ENCODE peak calls at places on chromosomes 2 and 18, in eight cellular contexts. One of them, this sample, is unnamed.

GRCh38 chr18:58528011-58528367 is 100.9 kb downstream of the ALPK2 start:
- DNase-seq in head of caudate nucleus: no peak
- DNase-seq in activated naive CD8-positive, alpha-beta T cell treated with anti-CD3 and anti-CD28 coated beads, Interleukin-2, amount 50 U/mL, for 16 hours: no peak
- DNase-seq in mesenteric fat pad: no peak
- DNase-seq in retina: no peak
- DNase-seq in activated CD8-positive, alpha-beta memory T cell treated with anti-CD3 and anti-CD28 coated beads, Interleukin-2, amount 50 U/mL, for 4 hours: no peak
- DNase-seq in Caki2: peak
- DNase-seq in foreskin fibroblast: no peak
- DNase-seq in this sample: no peak

GRCh38 chr2:177419274-177419673 is 26.7 kb downstream of the AGPS start:
- DNase-seq in head of caudate nucleus: no peak
- DNase-seq in activated naive CD8-positive, alpha-beta T cell treated with anti-CD3 and anti-CD28 coated beads, Interleukin-2, amount 50 U/mL, for 16 hours: no peak
- DNase-seq in mesenteric fat pad: no peak
- DNase-seq in retina: no peak
- DNase-seq in activated CD8-positive, alpha-beta memory T cell treated with anti-CD3 and anti-CD28 coated beads, Interleukin-2, amount 50 U/mL, for 4 hours: no peak
- DNase-seq in Caki2: no peak
- DNase-seq in foreskin fibroblast: no peak
- DNase-seq in this sample: no peak

GRCh38 chr2:190948671-190949070 is 65.3 kb downstream of the STAT1 start:
- DNase-seq in head of caudate nucleus: no peak
- DNase-seq in activated naive CD8-positive, alpha-beta T cell treated with anti-CD3 and anti-CD28 coated beads, Interleukin-2, amount 50 U/mL, for 16 hours: no peak
- DNase-seq in mesenteric fat pad: no peak
- DNase-seq in retina: no peak
- DNase-seq in activated CD8-positive, alpha-beta memory T cell treated with anti-CD3 and anti-CD28 coated beads, Interleukin-2, amount 50 U/mL, for 4 hours: no peak
- DNase-seq in Caki2: peak
- DNase-seq in foreskin fibroblast: no peak
- DNase-seq in this sample: no peak

GRCh38 chr18:77857926-77858325 is 608.3 kb downstream of the GALR1 start:
- DNase-seq in head of caudate nucleus: no peak
- DNase-seq in activated naive CD8-positive, alpha-beta T cell treated with anti-CD3 and anti-CD28 coated beads, Interleukin-2, amount 50 U/mL, for 16 hours: no peak
- DNase-seq in mesenteric fat pad: no peak
- DNase-seq in retina: peak
- DNase-seq in activated CD8-positive, alpha-beta memory T cell treated with anti-CD3 and anti-CD28 coated beads, Interleukin-2, amount 50 U/mL, for 4 hours: no peak
- DNase-seq in Caki2: no peak
- DNase-seq in foreskin fibroblast: no peak
- DNase-seq in this sample: no peak

GRCh38 chr18:36496022-36496421 is 198.5 kb downstream of the FHOD3 start:
- DNase-seq in head of caudate nucleus: no peak
- DNase-seq in activated naive CD8-positive, alpha-beta T cell treated with anti-CD3 and anti-CD28 coated beads, Interleukin-2, amount 50 U/mL, for 16 hours: no peak
- DNase-seq in mesenteric fat pad: no peak
- DNase-seq in retina: no peak
- DNase-seq in activated CD8-positive, alpha-beta memory T cell treated with anti-CD3 and anti-CD28 coated beads, Interleukin-2, amount 50 U/mL, for 4 hours: no peak
- DNase-seq in Caki2: no peak
- DNase-seq in foreskin fibroblast: no peak
- DNase-seq in this sample: no peak

GRCh38 chr18:23943104-23943503 is 71.5 kb upstream of the TTC39C start:
- DNase-seq in head of caudate nucleus: no peak
- DNase-seq in activated naive CD8-positive, alpha-beta T cell treated with anti-CD3 and anti-CD28 coated beads, Interleukin-2, amount 50 U/mL, for 16 hours: peak
- DNase-seq in mesenteric fat pad: no peak
- DNase-seq in retina: no peak
- DNase-seq in activated CD8-positive, alpha-beta memory T cell treated with anti-CD3 and anti-CD28 coated beads, Interleukin-2, amount 50 U/mL, for 4 hours: no peak
- DNase-seq in Caki2: no peak
- DNase-seq in foreskin fibroblast: no peak
- DNase-seq in this sample: no peak

GRCh38 chr18:62434798-62435197 is 88.0 kb upstream of the ZCCHC2 start:
- DNase-seq in head of caudate nucleus: no peak
- DNase-seq in activated naive CD8-positive, alpha-beta T cell treated with anti-CD3 and anti-CD28 coated beads, Interleukin-2, amount 50 U/mL, for 16 hours: no peak
- DNase-seq in mesenteric fat pad: no peak
- DNase-seq in retina: no peak
- DNase-seq in activated CD8-positive, alpha-beta memory T cell treated with anti-CD3 and anti-CD28 coated beads, Interleukin-2, amount 50 U/mL, for 4 hours: no peak
- DNase-seq in Caki2: no peak
- DNase-seq in foreskin fibroblast: peak
- DNase-seq in this sample: no peak

GRCh38 chr2:207311316-207312005 is 145.7 kb upstream of the KLF7 start:
- DNase-seq in head of caudate nucleus: peak
- DNase-seq in activated naive CD8-positive, alpha-beta T cell treated with anti-CD3 and anti-CD28 coated beads, Interleukin-2, amount 50 U/mL, for 16 hours: no peak
- DNase-seq in mesenteric fat pad: no peak
- DNase-seq in retina: no peak
- DNase-seq in activated CD8-positive, alpha-beta memory T cell treated with anti-CD3 and anti-CD28 coated beads, Interleukin-2, amount 50 U/mL, for 4 hours: no peak
- DNase-seq in Caki2: peak
- DNase-seq in foreskin fibroblast: peak
- DNase-seq in this sample: peak

GRCh38 chr18:52459890-52460289 is 119.9 kb downstream of the DCC start:
- DNase-seq in head of caudate nucleus: no peak
- DNase-seq in activated naive CD8-positive, alpha-beta T cell treated with anti-CD3 and anti-CD28 coated beads, Interleukin-2, amount 50 U/mL, for 16 hours: no peak
- DNase-seq in mesenteric fat pad: no peak
- DNase-seq in retina: no peak
- DNase-seq in activated CD8-positive, alpha-beta memory T cell treated with anti-CD3 and anti-CD28 coated beads, Interleukin-2, amount 50 U/mL, for 4 hours: no peak
- DNase-seq in Caki2: no peak
- DNase-seq in foreskin fibroblast: no peak
- DNase-seq in this sample: no peak

GRCh38 chr2:15159751-15160177 is 401.4 kb downstream of the NBAS start:
- DNase-seq in head of caudate nucleus: peak
- DNase-seq in activated naive CD8-positive, alpha-beta T cell treated with anti-CD3 and anti-CD28 coated beads, Interleukin-2, amount 50 U/mL, for 16 hours: no peak
- DNase-seq in mesenteric fat pad: no peak
- DNase-seq in retina: peak
- DNase-seq in activated CD8-positive, alpha-beta memory T cell treated with anti-CD3 and anti-CD28 coated beads, Interleukin-2, amount 50 U/mL, for 4 hours: no peak
- DNase-seq in Caki2: peak
- DNase-seq in foreskin fibroblast: peak
- DNase-seq in this sample: peak

GRCh38 chr2:190408538-190409271 is 550 bp downstream of the MFSD6 start:
- DNase-seq in head of caudate nucleus: peak
- DNase-seq in activated naive CD8-positive, alpha-beta T cell treated with anti-CD3 and anti-CD28 coated beads, Interleukin-2, amount 50 U/mL, for 16 hours: peak
- DNase-seq in mesenteric fat pad: no peak
- DNase-seq in retina: peak
- DNase-seq in activated CD8-positive, alpha-beta memory T cell treated with anti-CD3 and anti-CD28 coated beads, Interleukin-2, amount 50 U/mL, for 4 hours: peak
- DNase-seq in Caki2: peak
- DNase-seq in foreskin fibroblast: no peak
- DNase-seq in this sample: peak

GRCh38 chr2:238595750-238596570 is 169.2 kb downstream of the ASB1 start:
- DNase-seq in head of caudate nucleus: peak
- DNase-seq in activated naive CD8-positive, alpha-beta T cell treated with anti-CD3 and anti-CD28 coated beads, Interleukin-2, amount 50 U/mL, for 16 hours: no peak
- DNase-seq in mesenteric fat pad: peak
- DNase-seq in retina: no peak
- DNase-seq in activated CD8-positive, alpha-beta memory T cell treated with anti-CD3 and anti-CD28 coated beads, Interleukin-2, amount 50 U/mL, for 4 hours: no peak
- DNase-seq in Caki2: no peak
- DNase-seq in foreskin fibroblast: no peak
- DNase-seq in this sample: no peak

GRCh38 chr2:168466190-168466737 is 10.2 kb downstream of the CERS6 start:
- DNase-seq in head of caudate nucleus: no peak
- DNase-seq in activated naive CD8-positive, alpha-beta T cell treated with anti-CD3 and anti-CD28 coated beads, Interleukin-2, amount 50 U/mL, for 16 hours: no peak
- DNase-seq in mesenteric fat pad: no peak
- DNase-seq in retina: no peak
- DNase-seq in activated CD8-positive, alpha-beta memory T cell treated with anti-CD3 and anti-CD28 coated beads, Interleukin-2, amount 50 U/mL, for 4 hours: no peak
- DNase-seq in Caki2: no peak
- DNase-seq in foreskin fibroblast: no peak
- DNase-seq in this sample: no peak

GRCh38 chr18:24341361-24341760 is 56.3 kb downstream of the OSBPL1A start:
- DNase-seq in head of caudate nucleus: no peak
- DNase-seq in activated naive CD8-positive, alpha-beta T cell treated with anti-CD3 and anti-CD28 coated beads, Interleukin-2, amount 50 U/mL, for 16 hours: no peak
- DNase-seq in mesenteric fat pad: no peak
- DNase-seq in retina: no peak
- DNase-seq in activated CD8-positive, alpha-beta memory T cell treated with anti-CD3 and anti-CD28 coated beads, Interleukin-2, amount 50 U/mL, for 4 hours: no peak
- DNase-seq in Caki2: no peak
- DNase-seq in foreskin fibroblast: no peak
- DNase-seq in this sample: no peak

GRCh38 chr2:120134263-120134662 is 88.9 kb downstream of the TMEM185B start:
- DNase-seq in head of caudate nucleus: no peak
- DNase-seq in activated naive CD8-positive, alpha-beta T cell treated with anti-CD3 and anti-CD28 coated beads, Interleukin-2, amount 50 U/mL, for 16 hours: no peak
- DNase-seq in mesenteric fat pad: no peak
- DNase-seq in retina: no peak
- DNase-seq in activated CD8-positive, alpha-beta memory T cell treated with anti-CD3 and anti-CD28 coated beads, Interleukin-2, amount 50 U/mL, for 4 hours: no peak
- DNase-seq in Caki2: no peak
- DNase-seq in foreskin fibroblast: peak
- DNase-seq in this sample: no peak

GRCh38 chr2:164746713-164747112 is 94.9 kb downstream of the COBLL1 start:
- DNase-seq in head of caudate nucleus: no peak
- DNase-seq in activated naive CD8-positive, alpha-beta T cell treated with anti-CD3 and anti-CD28 coated beads, Interleukin-2, amount 50 U/mL, for 16 hours: no peak
- DNase-seq in mesenteric fat pad: no peak
- DNase-seq in retina: no peak
- DNase-seq in activated CD8-positive, alpha-beta memory T cell treated with anti-CD3 and anti-CD28 coated beads, Interleukin-2, amount 50 U/mL, for 4 hours: no peak
- DNase-seq in Caki2: peak
- DNase-seq in foreskin fibroblast: no peak
- DNase-seq in this sample: no peak

GRCh38 chr2:197145471-197146056 is 165.0 kb downstream of the ANKRD44 start:
- DNase-seq in head of caudate nucleus: no peak
- DNase-seq in activated naive CD8-positive, alpha-beta T cell treated with anti-CD3 and anti-CD28 coated beads, Interleukin-2, amount 50 U/mL, for 16 hours: no peak
- DNase-seq in mesenteric fat pad: no peak
- DNase-seq in retina: no peak
- DNase-seq in activated CD8-positive, alpha-beta memory T cell treated with anti-CD3 and anti-CD28 coated beads, Interleukin-2, amount 50 U/mL, for 4 hours: no peak
- DNase-seq in Caki2: no peak
- DNase-seq in foreskin fibroblast: no peak
- DNase-seq in this sample: no peak

GRCh38 chr2:56099967-56100366 is 83.8 kb upstream of the CCDC85A start:
- DNase-seq in head of caudate nucleus: no peak
- DNase-seq in activated naive CD8-positive, alpha-beta T cell treated with anti-CD3 and anti-CD28 coated beads, Interleukin-2, amount 50 U/mL, for 16 hours: no peak
- DNase-seq in mesenteric fat pad: no peak
- DNase-seq in retina: no peak
- DNase-seq in activated CD8-positive, alpha-beta memory T cell treated with anti-CD3 and anti-CD28 coated beads, Interleukin-2, amount 50 U/mL, for 4 hours: no peak
- DNase-seq in Caki2: no peak
- DNase-seq in foreskin fibroblast: no peak
- DNase-seq in this sample: no peak

GRCh38 chr2:85583667-85584353 is 421 bp upstream of the VAMP5 start:
- DNase-seq in head of caudate nucleus: no peak
- DNase-seq in activated naive CD8-positive, alpha-beta T cell treated with anti-CD3 and anti-CD28 coated beads, Interleukin-2, amount 50 U/mL, for 16 hours: no peak
- DNase-seq in mesenteric fat pad: no peak
- DNase-seq in retina: no peak
- DNase-seq in activated CD8-positive, alpha-beta memory T cell treated with anti-CD3 and anti-CD28 coated beads, Interleukin-2, amount 50 U/mL, for 4 hours: no peak
- DNase-seq in Caki2: no peak
- DNase-seq in foreskin fibroblast: no peak
- DNase-seq in this sample: no peak

GRCh38 chr2:181161615-181162014 is 181.2 kb downstream of the UBE2E3 start:
- DNase-seq in head of caudate nucleus: no peak
- DNase-seq in activated naive CD8-positive, alpha-beta T cell treated with anti-CD3 and anti-CD28 coated beads, Interleukin-2, amount 50 U/mL, for 16 hours: no peak
- DNase-seq in mesenteric fat pad: no peak
- DNase-seq in retina: no peak
- DNase-seq in activated CD8-positive, alpha-beta memory T cell treated with anti-CD3 and anti-CD28 coated beads, Interleukin-2, amount 50 U/mL, for 4 hours: no peak
- DNase-seq in Caki2: no peak
- DNase-seq in foreskin fibroblast: no peak
- DNase-seq in this sample: no peak

GRCh38 chr2:155310589-155310988 is 612.1 kb downstream of the KCNJ3 start:
- DNase-seq in head of caudate nucleus: no peak
- DNase-seq in activated naive CD8-positive, alpha-beta T cell treated with anti-CD3 and anti-CD28 coated beads, Interleukin-2, amount 50 U/mL, for 16 hours: no peak
- DNase-seq in mesenteric fat pad: no peak
- DNase-seq in retina: no peak
- DNase-seq in activated CD8-positive, alpha-beta memory T cell treated with anti-CD3 and anti-CD28 coated beads, Interleukin-2, amount 50 U/mL, for 4 hours: no peak
- DNase-seq in Caki2: no peak
- DNase-seq in foreskin fibroblast: no peak
- DNase-seq in this sample: peak

GRCh38 chr2:106076941-106077340 is 117.2 kb downstream of the UXS1 start:
- DNase-seq in head of caudate nucleus: no peak
- DNase-seq in activated naive CD8-positive, alpha-beta T cell treated with anti-CD3 and anti-CD28 coated beads, Interleukin-2, amount 50 U/mL, for 16 hours: no peak
- DNase-seq in mesenteric fat pad: no peak
- DNase-seq in retina: no peak
- DNase-seq in activated CD8-positive, alpha-beta memory T cell treated with anti-CD3 and anti-CD28 coated beads, Interleukin-2, amount 50 U/mL, for 4 hours: no peak
- DNase-seq in Caki2: no peak
- DNase-seq in foreskin fibroblast: no peak
- DNase-seq in this sample: no peak

GRCh38 chr18:24611075-24611474 is 150.6 kb downstream of the HRH4 start:
- DNase-seq in head of caudate nucleus: no peak
- DNase-seq in activated naive CD8-positive, alpha-beta T cell treated with anti-CD3 and anti-CD28 coated beads, Interleukin-2, amount 50 U/mL, for 16 hours: no peak
- DNase-seq in mesenteric fat pad: no peak
- DNase-seq in retina: peak
- DNase-seq in activated CD8-positive, alpha-beta memory T cell treated with anti-CD3 and anti-CD28 coated beads, Interleukin-2, amount 50 U/mL, for 4 hours: no peak
- DNase-seq in Caki2: no peak
- DNase-seq in foreskin fibroblast: no peak
- DNase-seq in this sample: no peak

GRCh38 chr18:41977233-41977632 is 22.2 kb downstream of the PIK3C3 start:
- DNase-seq in head of caudate nucleus: no peak
- DNase-seq in activated naive CD8-positive, alpha-beta T cell treated with anti-CD3 and anti-CD28 coated beads, Interleukin-2, amount 50 U/mL, for 16 hours: no peak
- DNase-seq in mesenteric fat pad: no peak
- DNase-seq in retina: no peak
- DNase-seq in activated CD8-positive, alpha-beta memory T cell treated with anti-CD3 and anti-CD28 coated beads, Interleukin-2, amount 50 U/mL, for 4 hours: no peak
- DNase-seq in Caki2: no peak
- DNase-seq in foreskin fibroblast: no peak
- DNase-seq in this sample: no peak

GRCh38 chr2:236105955-236106607 is 62.1 kb downstream of the GBX2 start:
- DNase-seq in head of caudate nucleus: no peak
- DNase-seq in activated naive CD8-positive, alpha-beta T cell treated with anti-CD3 and anti-CD28 coated beads, Interleukin-2, amount 50 U/mL, for 16 hours: no peak
- DNase-seq in mesenteric fat pad: no peak
- DNase-seq in retina: no peak
- DNase-seq in activated CD8-positive, alpha-beta memory T cell treated with anti-CD3 and anti-CD28 coated beads, Interleukin-2, amount 50 U/mL, for 4 hours: no peak
- DNase-seq in Caki2: no peak
- DNase-seq in foreskin fibroblast: no peak
- DNase-seq in this sample: no peak

GRCh38 chr2:205835251-205835900 is 153.1 kb downstream of the NRP2 start:
- DNase-seq in head of caudate nucleus: no peak
- DNase-seq in activated naive CD8-positive, alpha-beta T cell treated with anti-CD3 and anti-CD28 coated beads, Interleukin-2, amount 50 U/mL, for 16 hours: no peak
- DNase-seq in mesenteric fat pad: no peak
- DNase-seq in retina: no peak
- DNase-seq in activated CD8-positive, alpha-beta memory T cell treated with anti-CD3 and anti-CD28 coated beads, Interleukin-2, amount 50 U/mL, for 4 hours: no peak
- DNase-seq in Caki2: no peak
- DNase-seq in foreskin fibroblast: no peak
- DNase-seq in this sample: no peak

GRCh38 chr2:4718777-4719176 is 973.4 kb upstream of the SOX11 start:
- DNase-seq in head of caudate nucleus: no peak
- DNase-seq in activated naive CD8-positive, alpha-beta T cell treated with anti-CD3 and anti-CD28 coated beads, Interleukin-2, amount 50 U/mL, for 16 hours: no peak
- DNase-seq in mesenteric fat pad: no peak
- DNase-seq in retina: no peak
- DNase-seq in activated CD8-positive, alpha-beta memory T cell treated with anti-CD3 and anti-CD28 coated beads, Interleukin-2, amount 50 U/mL, for 4 hours: no peak
- DNase-seq in Caki2: no peak
- DNase-seq in foreskin fibroblast: no peak
- DNase-seq in this sample: no peak

GRCh38 chr2:112791019-112791418 is 6.7 kb upstream of the IL1A start:
- DNase-seq in head of caudate nucleus: no peak
- DNase-seq in activated naive CD8-positive, alpha-beta T cell treated with anti-CD3 and anti-CD28 coated beads, Interleukin-2, amount 50 U/mL, for 16 hours: no peak
- DNase-seq in mesenteric fat pad: no peak
- DNase-seq in retina: no peak
- DNase-seq in activated CD8-positive, alpha-beta memory T cell treated with anti-CD3 and anti-CD28 coated beads, Interleukin-2, amount 50 U/mL, for 4 hours: no peak
- DNase-seq in Caki2: no peak
- DNase-seq in foreskin fibroblast: no peak
- DNase-seq in this sample: no peak

GRCh38 chr18:23884712-23885375 is 129.7 kb upstream of the TTC39C start:
- DNase-seq in head of caudate nucleus: no peak
- DNase-seq in activated naive CD8-positive, alpha-beta T cell treated with anti-CD3 and anti-CD28 coated beads, Interleukin-2, amount 50 U/mL, for 16 hours: no peak
- DNase-seq in mesenteric fat pad: no peak
- DNase-seq in retina: no peak
- DNase-seq in activated CD8-positive, alpha-beta memory T cell treated with anti-CD3 and anti-CD28 coated beads, Interleukin-2, amount 50 U/mL, for 4 hours: no peak
- DNase-seq in Caki2: no peak
- DNase-seq in foreskin fibroblast: no peak
- DNase-seq in this sample: no peak

GRCh38 chr2:180905002-180905401 is 75.4 kb upstream of the UBE2E3 start:
- DNase-seq in head of caudate nucleus: no peak
- DNase-seq in activated naive CD8-positive, alpha-beta T cell treated with anti-CD3 and anti-CD28 coated beads, Interleukin-2, amount 50 U/mL, for 16 hours: no peak
- DNase-seq in mesenteric fat pad: no peak
- DNase-seq in retina: no peak
- DNase-seq in activated CD8-positive, alpha-beta memory T cell treated with anti-CD3 and anti-CD28 coated beads, Interleukin-2, amount 50 U/mL, for 4 hours: no peak
- DNase-seq in Caki2: no peak
- DNase-seq in foreskin fibroblast: no peak
- DNase-seq in this sample: no peak

GRCh38 chr2:33137331-33137730 is 190.6 kb downstream of the LTBP1 start:
- DNase-seq in head of caudate nucleus: no peak
- DNase-seq in activated naive CD8-positive, alpha-beta T cell treated with anti-CD3 and anti-CD28 coated beads, Interleukin-2, amount 50 U/mL, for 16 hours: no peak
- DNase-seq in mesenteric fat pad: no peak
- DNase-seq in retina: no peak
- DNase-seq in activated CD8-positive, alpha-beta memory T cell treated with anti-CD3 and anti-CD28 coated beads, Interleukin-2, amount 50 U/mL, for 4 hours: no peak
- DNase-seq in Caki2: no peak
- DNase-seq in foreskin fibroblast: no peak
- DNase-seq in this sample: no peak

GRCh38 chr2:239747771-239748170 is 277.4 kb downstream of the NDUFA10 start:
- DNase-seq in head of caudate nucleus: no peak
- DNase-seq in activated naive CD8-positive, alpha-beta T cell treated with anti-CD3 and anti-CD28 coated beads, Interleukin-2, amount 50 U/mL, for 16 hours: no peak
- DNase-seq in mesenteric fat pad: no peak
- DNase-seq in retina: no peak
- DNase-seq in activated CD8-positive, alpha-beta memory T cell treated with anti-CD3 and anti-CD28 coated beads, Interleukin-2, amount 50 U/mL, for 4 hours: no peak
- DNase-seq in Caki2: no peak
- DNase-seq in foreskin fibroblast: no peak
- DNase-seq in this sample: no peak

GRCh38 chr2:218029366-218030360 is 26.9 kb upstream of the TNS1 start:
- DNase-seq in head of caudate nucleus: peak
- DNase-seq in activated naive CD8-positive, alpha-beta T cell treated with anti-CD3 and anti-CD28 coated beads, Interleukin-2, amount 50 U/mL, for 16 hours: no peak
- DNase-seq in mesenteric fat pad: peak
- DNase-seq in retina: peak
- DNase-seq in activated CD8-positive, alpha-beta memory T cell treated with anti-CD3 and anti-CD28 coated beads, Interleukin-2, amount 50 U/mL, for 4 hours: no peak
- DNase-seq in Caki2: no peak
- DNase-seq in foreskin fibroblast: no peak
- DNase-seq in this sample: no peak

GRCh38 chr2:16407358-16407757 is 258.3 kb downstream of the CYRIA start:
- DNase-seq in head of caudate nucleus: no peak
- DNase-seq in activated naive CD8-positive, alpha-beta T cell treated with anti-CD3 and anti-CD28 coated beads, Interleukin-2, amount 50 U/mL, for 16 hours: no peak
- DNase-seq in mesenteric fat pad: no peak
- DNase-seq in retina: no peak
- DNase-seq in activated CD8-positive, alpha-beta memory T cell treated with anti-CD3 and anti-CD28 coated beads, Interleukin-2, amount 50 U/mL, for 4 hours: no peak
- DNase-seq in Caki2: no peak
- DNase-seq in foreskin fibroblast: no peak
- DNase-seq in this sample: no peak

This sample was measured in SK-N-DZ.